ENCODE peak calls at places on chromosomes 5 and 9, in five cellular contexts. B is GM12891; F is Panc1; D is astrocyte of the spinal cord; O is activated naive CD4-positive, alpha-beta T cell treated with anti-CD3 and anti-CD28 coated beads for 36 hours. I is an unnamed sample.

GRCh38 chr5:25544652-25545249 is 900.0 kb upstream of the CDH10 start:
- DNase-seq in B (no peak), F (peak), D (peak), O (peak), I (peak)

GRCh38 chr5:56829137-56829536 is 13.8 kb downstream of the MAP3K1 start:
- DNase-seq in B (no peak), F (no peak), D (no peak), O (peak), I (peak)

GRCh38 chr9:111599092-111599947 is at the start of gene PTGR1:
- DNase-seq in B (peak), F (no peak), D (peak), O (peak), I (peak)

GRCh38 chr9:119365291-119366027 is 3.8 kb downstream of the BRINP1 start:
- DNase-seq in B (no peak), F (no peak), D (peak), O (peak), I (peak)

GRCh38 chr9:88932766-88933165 is 58.5 kb upstream of the S1PR3 start:
- DNase-seq in B (no peak), F (no peak), D (no peak), O (no peak), I (no peak)

GRCh38 chr9:105264380-105264779 is 19.9 kb downstream of the SLC44A1 start:
- DNase-seq in B (no peak), F (no peak), D (no peak), O (peak), I (no peak)

GRCh38 chr5:61658592-61659008 is 326.5 kb downstream of the ZSWIM6 start:
- DNase-seq in B (peak), F (peak), D (peak), O (peak), I (peak)

GRCh38 chr9:126932871-126933321 is 18.3 kb downstream of the RALGPS1 start:
- DNase-seq in B (no peak), F (no peak), D (no peak), O (no peak), I (no peak)

GRCh38 chr9:32427111-32427873 is 42.8 kb downstream of the ACO1 start:
- DNase-seq in B (no peak), F (no peak), D (peak), O (peak), I (peak)

GRCh38 chr9:32395483-32396216 is 11.2 kb downstream of the ACO1 start:
- DNase-seq in B (no peak), F (no peak), D (peak), O (no peak), I (peak)

GRCh38 chr5:152092580-152092979 is 167.9 kb upstream of the GLRA1 start:
- DNase-seq in B (no peak), F (no peak), D (peak), O (peak), I (no peak)

GRCh38 chr9:15243086-15243485 is 63.9 kb downstream of the TTC39B start:
- DNase-seq in B (no peak), F (no peak), D (peak), O (no peak), I (no peak)

GRCh38 chr5:4230905-4231561 is 635.4 kb downstream of the IRX1 start:
- DNase-seq in B (no peak), F (no peak), D (no peak), O (no peak), I (no peak)

GRCh38 chr5:122599000-122599399 is 175.9 kb upstream of the SNX2 start:
- DNase-seq in B (no peak), F (no peak), D (no peak), O (no peak), I (no peak)

GRCh38 chr5:115419794-115420585 is 123.5 kb upstream of the CCDC112 start:
- DNase-seq in B (no peak), F (no peak), D (peak), O (peak), I (peak)

GRCh38 chr5:53480474-53481353 is at the start of gene FST:
- DNase-seq in B (no peak), F (no peak), D (peak), O (no peak), I (peak)

GRCh38 chr9:2727966-2728613 is 10.8 kb downstream of the KCNV2 start:
- DNase-seq in B (no peak), F (peak), D (peak), O (peak), I (no peak)

GRCh38 chr5:1431021-1431811 is 14.0 kb downstream of the SLC6A3 start:
- DNase-seq in B (no peak), F (no peak), D (no peak), O (no peak), I (no peak)

GRCh38 chr5:7877851-7878250 is 8.9 kb downstream of the MTRR start:
- DNase-seq in B (no peak), F (no peak), D (peak), O (no peak), I (no peak)

I was measured in PC-9.